ENCODE peak calls at places on chromosome 19, in eight cellular contexts. R is uterus, A is PC-3, B is left lung, Q is cardiac muscle cell, C is psoas muscle, D is GM12878, J is pancreas. H is an unnamed sample.
A peak's percentile ranks its signal among the peaks of the same experiment; 100 is the strongest.

GRCh38 chr19:39319098-39319891 is 1.4 kb downstream of the LRFN1 start:
- DNase-seq in R (no peak), A (no peak), B (no peak), Q (no peak), C (no peak), D (no peak), J (no peak), H (no peak)

GRCh38 chr19:55066107-55066709 is 3.3 kb upstream of the RDH13 start:
- DNase-seq in R (no peak), A (peak; percentile 38), B (no peak), Q (no peak), C (no peak), D (no peak), J (no peak), H (no peak)

GRCh38 chr19:55305983-55306562 is 19.1 kb downstream of the TMEM150B start:
- DNase-seq in R (no peak), A (peak; percentile 39), B (no peak), Q (no peak), C (no peak), D (no peak), J (no peak), H (no peak)

GRCh38 chr19:20664917-20665781 is 3.8 kb upstream of the ZNF626 start:
- DNase-seq in R (peak; percentile 32), A (no peak), B (no peak), Q (peak; percentile 57), C (peak; percentile 71), D (no peak), J (no peak), H (peak; percentile 29)

GRCh38 chr19:11814707-11815050 is 606 bp downstream of the ZNF440 start:
- DNase-seq in R (no peak), A (peak; percentile 50), B (no peak), Q (peak; percentile 53), C (no peak), D (no peak), J (no peak), H (no peak)

GRCh38 chr19:33778089-33778791 is 18.4 kb upstream of the KCTD15 start:
- DNase-seq in R (peak; percentile 85), A (peak; percentile 74), B (peak; percentile 99), Q (peak; percentile 82), C (peak; percentile 89), D (peak; percentile 4), J (peak; percentile 70), H (peak; percentile 83)

GRCh38 chr19:33376423-33376822 is 2.9 kb downstream of the CEBPG start:
- DNase-seq in R (peak; percentile 67), A (peak; percentile 81), B (peak; percentile 73), Q (peak; percentile 84), C (peak; percentile 85), D (no peak), J (peak; percentile 47), H (peak; percentile 80)

GRCh38 chr19:426725-427445 is 17.9 kb upstream of the C2CD4C start:
- DNase-seq in R (no peak), A (no peak), B (peak; percentile 79), Q (no peak), C (peak; percentile 63), D (no peak), J (no peak), H (no peak)

GRCh38 chr19:8451885-8452284 is 7.1 kb downstream of the HNRNPM start:
- DNase-seq in R (no peak), A (peak; percentile 96), B (no peak), Q (peak; percentile 36), C (no peak), D (no peak), J (no peak), H (no peak)

GRCh38 chr19:19860756-19861390 is 4.8 kb upstream of the ZNF253 start:
- DNase-seq in R (no peak), A (no peak), B (no peak), Q (peak; percentile 48), C (no peak), D (no peak), J (no peak), H (no peak)

GRCh38 chr19:9792191-9793050 is 23.9 kb upstream of the ZNF846 start:
- DNase-seq in R (peak; percentile 92), A (peak; percentile 89), B (peak; percentile 94), Q (peak; percentile 99), C (peak; percentile 94), D (peak; percentile 51), J (peak; percentile 83), H (peak; percentile 95)

GRCh38 chr19:29711584-29712132 is 3.4 kb downstream of the C19orf12 start:
- DNase-seq in R (no peak), A (no peak), B (no peak), Q (no peak), C (no peak), D (no peak), J (no peak), H (no peak)

GRCh38 chr19:4578552-4579248 is 19.2 kb upstream of the SEMA6B start:
- DNase-seq in R (no peak), A (no peak), B (no peak), Q (no peak), C (no peak), D (no peak), J (no peak), H (no peak)

GRCh38 chr19:42548545-42548944 is 20.3 kb upstream of the CEACAM1 start:
- DNase-seq in R (no peak), A (no peak), B (no peak), Q (no peak), C (no peak), D (no peak), J (no peak), H (no peak)

GRCh38 chr19:56538254-56538760 is 441 bp upstream of the ZFP28 start:
- DNase-seq in R (peak; percentile 92), A (peak; percentile 31), B (peak; percentile 96), Q (peak; percentile 93), C (peak; percentile 96), D (peak; percentile 3), J (peak; percentile 92), H (peak; percentile 91)

GRCh38 chr19:48600679-48601382 is 5.7 kb upstream of the SPACA4 start:
- DNase-seq in R (no peak), A (no peak), B (no peak), Q (no peak), C (no peak), D (no peak), J (no peak), H (no peak)

GRCh38 chr19:8573316-8573715 is 3.9 kb downstream of the MYO1F start:
- DNase-seq in R (no peak), A (no peak), B (no peak), Q (no peak), C (no peak), D (no peak), J (no peak), H (no peak)

GRCh38 chr19:2491130-2491801 is 15.3 kb downstream of the GADD45B start:
- DNase-seq in R (no peak), A (peak; percentile 93), B (peak; percentile 93), Q (peak; percentile 79), C (peak; percentile 82), D (no peak), J (peak; percentile 97), H (no peak)

GRCh38 chr19:2488942-2489731 is 13.2 kb downstream of the GADD45B start:
- DNase-seq in R (peak; percentile 35), A (peak; percentile 54), B (peak; percentile 88), Q (peak; percentile 74), C (peak; percentile 83), D (no peak), J (peak; percentile 72), H (peak; percentile 62)

GRCh38 chr19:2488405-2488941 is 12.5 kb downstream of the GADD45B start:
- DNase-seq in R (no peak), A (no peak), B (no peak), Q (no peak), C (no peak), D (no peak), J (no peak), H (no peak)

GRCh38 chr19:2492870-2493269 is 16.9 kb downstream of the GADD45B start:
- DNase-seq in R (no peak), A (no peak), B (peak; percentile 52), Q (no peak), C (peak; percentile 45), D (no peak), J (no peak), H (no peak)

DNA sequence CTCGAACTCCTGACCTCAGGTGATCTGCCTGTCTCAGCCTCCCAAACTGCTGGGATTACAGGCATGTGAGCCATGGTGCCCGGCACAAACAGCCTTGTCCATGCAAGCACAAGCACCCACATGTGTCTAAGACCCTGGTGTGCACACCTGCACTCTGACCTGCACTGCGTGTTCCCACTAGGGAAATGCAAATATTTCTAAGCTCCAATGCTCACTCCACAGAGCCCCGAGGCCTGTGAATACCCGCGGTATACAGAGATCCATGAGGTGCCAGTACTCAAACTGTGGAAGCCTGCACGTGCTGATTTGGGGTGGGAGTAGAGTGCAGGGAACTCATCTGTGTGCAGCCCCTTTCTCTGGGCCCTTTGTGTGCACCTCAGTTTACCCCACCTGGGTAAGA is 14.7 kb downstream of the GADD45B start:
- DNase-seq in R (no peak), A (no peak), B (no peak), Q (no peak), C (no peak), D (no peak), J (no peak), H (no peak)
- H3K27ac ChIP-seq in R (no peak overlapping the region), A (peak overlapping the region; percentile 89), B (peak overlapping the region; percentile 37), Q (no peak overlapping the region), C (peak overlapping the region; percentile 46), D (no peak overlapping the region), J (peak overlapping the region; percentile 42), H (no peak overlapping the region)

DNA sequence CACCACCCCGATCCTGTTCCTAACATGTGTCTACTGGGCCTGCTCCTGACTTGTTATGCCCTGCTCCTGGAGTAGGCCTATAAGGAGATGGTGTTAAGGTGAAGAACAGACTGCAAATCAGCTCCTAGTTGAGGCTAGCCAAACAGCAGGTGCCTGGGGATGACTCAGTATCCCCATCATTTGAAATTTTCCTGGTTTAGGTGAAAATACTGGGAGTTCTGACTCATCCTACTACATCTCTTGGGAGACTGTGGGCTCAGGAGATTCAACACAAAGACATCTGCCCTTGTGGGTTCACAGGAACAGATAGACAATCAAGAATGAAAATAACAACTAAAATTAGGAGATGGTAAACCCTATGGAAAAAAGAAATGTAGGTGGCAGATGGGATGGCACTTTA is 41.2 kb downstream of the BRD4 start:
- DNase-seq in R (no peak), A (no peak), B (no peak), Q (no peak), C (no peak), D (no peak), J (no peak), H (no peak)
- H3K4me1 ChIP-seq in R (peaks cover 21% of the 10 kb centered on the region), A (no peaks in the 10 kb centered on the region), B (peaks cover 58% of the 10 kb centered on the region), Q (peaks cover 83% of the 10 kb centered on the region), C (peaks cover 99% of the 10 kb centered on the region), D (peaks cover 75% of the 10 kb centered on the region), J (peaks cover 39% of the 10 kb centered on the region), H (peaks cover 100% of the 10 kb centered on the region)

GRCh38 chr19:15112385-15112784 is 5.2 kb downstream of the SYDE1 start:
- DNase-seq in R (no peak), A (peak; percentile 45), B (no peak), Q (no peak), C (no peak), D (no peak), J (no peak), H (no peak)
- TF ChIP-seq CTCF in R (no peak), A (peak; percentile 31), B (no peak), Q (no peak), C (no peak), D (no peak), J (no peak), H (no peak)

DNA sequence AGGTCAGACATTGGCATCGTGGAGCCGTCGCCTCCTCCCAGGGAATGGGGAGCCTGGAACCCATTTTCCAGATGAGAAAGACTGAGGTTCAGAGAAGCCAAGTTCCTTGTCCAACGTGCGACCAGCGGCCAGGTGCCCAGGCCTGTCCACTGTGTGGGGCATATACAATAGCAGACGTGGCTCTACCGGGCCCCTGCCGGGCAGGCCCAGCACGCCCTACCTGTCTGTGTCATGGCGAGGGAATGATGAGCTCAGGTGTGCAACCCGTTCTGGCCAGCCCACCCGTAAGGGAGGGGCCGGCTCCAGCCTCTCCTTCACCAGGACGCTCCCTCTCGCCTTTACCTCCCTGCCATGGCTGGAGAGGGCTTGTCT is 837 bp downstream of the GNA15 start:
- DNase-seq in R (no peak), A (no peak), B (peak; percentile 73), Q (no peak), C (no peak), D (no peak), J (no peak), H (no peak)
- H3K27ac ChIP-seq in R (peak overlapping the region; percentile 30), A (no peak overlapping the region), B (peak overlapping the region; percentile 89), Q (no peak overlapping the region), C (no peak overlapping the region), D (peak overlapping the region; percentile 30), J (no peak overlapping the region), H (peak overlapping the region; percentile 38)